ENCODE peak calls at places on chromosomes 16 and 17, in six cellular contexts. R is HFFc6, I is ureter, G is mesendoderm, P is T1000, Q is astrocyte of the spinal cord. X is an unnamed sample.
A peak's percentile ranks its signal among the peaks of the same experiment; 100 is the strongest.

GRCh38 chr16:11576427-11577289 is 10.1 kb downstream of the LITAF start:
- DNase-seq in I (no peak), G (no peak), R (no peak), P (no peak), Q (no peak), X (no peak)

GRCh38 chr16:24539850-24540484 is 601 bp downstream of the RBBP6 start:
- DNase-seq in R (no peak), G (no peak), P (no peak), Q (no peak), I (peak; percentile 63), X (no peak)

GRCh38 chr17:66541461-66542182 is 239.2 kb downstream of the PRKCA start:
- DNase-seq in R (peak; percentile 87), G (no peak), I (no peak), P (no peak), Q (peak; percentile 72), X (no peak)

GRCh38 chr16:48580925-48581500 is 29.0 kb downstream of the N4BP1 start:
- DNase-seq in G (no peak), Q (no peak), P (no peak), R (no peak), I (no peak), X (no peak)

GRCh38 chr16:6018848-6019489 is 921.4 kb upstream of the EEF2KMT start:
- DNase-seq in Q (no peak), R (no peak), I (no peak), G (peak; percentile 14), P (no peak), X (peak; percentile 72)

GRCh38 chr17:79340771-79341528 is 266.3 kb downstream of the ENGASE start:
- DNase-seq in Q (no peak), G (no peak), P (no peak), I (no peak), R (no peak), X (no peak)

GRCh38 chr16:50381679-50382440 is 13.1 kb upstream of the BRD7 start:
- DNase-seq in R (no peak), I (no peak), P (no peak), G (peak; percentile 59), Q (no peak), X (peak; percentile 82)

GRCh38 chr17:6591599-6592158 is 35.3 kb upstream of the PITPNM3 start:
- DNase-seq in I (no peak), P (no peak), G (no peak), R (peak; percentile 91), Q (peak; percentile 85), X (no peak)

GRCh38 chr16:74469946-74470478 is 48.7 kb upstream of the CLEC18B start:
- DNase-seq in P (no peak), I (no peak), Q (no peak), R (no peak), G (peak; percentile 6), X (no peak)

GRCh38 chr16:2058901-2059300 is 11.1 kb downstream of the TSC2 start:
- DNase-seq in Q (no peak), R (no peak), P (no peak), I (no peak), G (no peak), X (no peak)

GRCh38 chr16:17519041-17519440 is 48.3 kb upstream of the XYLT1 start:
- DNase-seq in Q (no peak), R (peak; percentile 57), I (no peak), G (no peak), P (no peak), X (no peak)

GRCh38 chr16:66714659-66715307 is 18.2 kb upstream of the CMTM4 start:
- DNase-seq in Q (no peak), R (no peak), P (no peak), I (no peak), G (no peak), X (no peak)

GRCh38 chr16:4361944-4362311 is 9.7 kb upstream of the VASN start:
- DNase-seq in G (no peak), I (no peak), P (no peak), R (no peak), Q (no peak), X (no peak)

GRCh38 chr17:8152981-8153549 is 861 bp upstream of the PER1 start:
- DNase-seq in I (peak; percentile 48), G (no peak), P (no peak), R (no peak), Q (no peak), X (peak; percentile 57)